ENCODE peak calls at places on chromosomes 4 and X, in six cellular contexts. U, Z, S, L, K and A are unnamed samples.

GRCh38 chr4:130896920-130897319 is 1801.0 kb downstream of the C4orf33 start:
- DNase-seq in U (no peak), Z (no peak), S (no peak), L (no peak), K (no peak), A (no peak)

GRCh38 chr4:59571805-59572430 is 1628.2 kb upstream of the ADGRL3 start:
- DNase-seq in U (no peak), Z (no peak), S (no peak), L (no peak), K (no peak), A (no peak)

GRCh38 chrX:85627363-85627762 is 247.9 kb upstream of the POF1B start:
- DNase-seq in U (no peak), Z (peak; percentile 6), S (no peak), L (no peak), K (no peak), A (no peak)

GRCh38 chrX:49163555-49164419 is 1.2 kb downstream of the MAGIX start:
- DNase-seq in U (peak; percentile 72), Z (peak; percentile 90), S (peak; percentile 89), L (peak; percentile 63), K (peak; percentile 92), A (peak; percentile 40)

GRCh38 chrX:87425618-87426017 is 92.0 kb upstream of the KLHL4 start:
- DNase-seq in U (no peak), Z (no peak), S (no peak), L (no peak), K (no peak), A (no peak)

GRCh38 chr4:4582653-4583052 is 40.8 kb upstream of the STX18 start:
- DNase-seq in U (no peak), Z (no peak), S (no peak), L (no peak), K (no peak), A (no peak)

GRCh38 chr4:6200011-6200921 is at the start of gene JAKMIP1:
- DNase-seq in U (peak; percentile 55), Z (peak; percentile 99), S (peak; percentile 88), L (no peak), K (peak; percentile 83), A (peak; percentile 15)

GRCh38 chr4:17347445-17347844 is 164.4 kb downstream of the QDPR start:
- DNase-seq in U (peak; percentile 3), Z (peak; percentile 46), S (peak; percentile 53), L (peak; percentile 16), K (peak; percentile 23), A (no peak)

GRCh38 chr4:61723492-61723891 is 523.4 kb downstream of the ADGRL3 start:
- DNase-seq in U (no peak), Z (no peak), S (no peak), L (no peak), K (no peak), A (no peak)

GRCh38 chr4:89939994-89940393 is 45.3 kb downstream of the MMRN1 start:
- DNase-seq in U (no peak), Z (no peak), S (peak; percentile 12), L (no peak), K (no peak), A (peak; percentile 78)

GRCh38 chr4:153486281-153487151 is 20.4 kb downstream of the TMEM131L start:
- DNase-seq in U (peak; percentile 37), Z (no peak), S (peak; percentile 74), L (peak; percentile 74), K (no peak), A (peak; percentile 98)

GRCh38 chrX:66030505-66031317 is 9.2 kb downstream of the VSIG4 start:
- DNase-seq in U (no peak), Z (peak; percentile 7), S (peak; percentile 30), L (peak; percentile 10), K (peak; percentile 50), A (no peak)

GRCh38 chr4:2763511-2763967 is 7.4 kb upstream of the TNIP2 start:
- DNase-seq in U (no peak), Z (peak; percentile 22), S (no peak), L (no peak), K (no peak), A (no peak)

GRCh38 chr4:165684177-165684870 is 188.7 kb upstream of the TLL1 start:
- DNase-seq in U (no peak), Z (no peak), S (no peak), L (no peak), K (no peak), A (no peak)

GRCh38 chrX:116490091-116490490 is 27.3 kb upstream of the CT83 start:
- DNase-seq in U (no peak), Z (peak; percentile 1), S (no peak), L (no peak), K (no peak), A (no peak)

GRCh38 chr4:160326110-160326509 is 1223.2 kb downstream of the RAPGEF2 start:
- DNase-seq in U (no peak), Z (no peak), S (no peak), L (no peak), K (no peak), A (no peak)

GRCh38 chr4:183960912-183961569 is 55.9 kb downstream of the STOX2 start:
- DNase-seq in U (no peak), Z (no peak), S (no peak), L (no peak), K (no peak), A (peak; percentile 75)

GRCh38 chr4:159105761-159106243 is 2.9 kb downstream of the RAPGEF2 start:
- DNase-seq in U (no peak), Z (no peak), S (no peak), L (no peak), K (no peak), A (no peak)

GRCh38 chr4:78735697-78736096 is 40.5 kb upstream of the BMP2K start:
- DNase-seq in U (no peak), Z (no peak), S (no peak), L (no peak), K (no peak), A (no peak)

GRCh38 chr4:152454398-152455011 is 81.4 kb downstream of the FBXW7 start:
- DNase-seq in U (peak; percentile 10), Z (peak; percentile 51), S (peak; percentile 17), L (no peak), K (no peak), A (peak; percentile 23)

GRCh38 chrX:508163-508562 is 121.5 kb upstream of the PPP2R3B start:
- DNase-seq in U (no peak), Z (no peak), S (no peak), L (no peak), K (no peak), A (no peak)

GRCh38 chrX:71616672-71617529 is 1.4 kb downstream of the CXCR3 start:
- DNase-seq in U (no peak), Z (peak; percentile 32), S (no peak), L (no peak), K (peak; percentile 78), A (no peak)

GRCh38 chr4:85603437-85604336 is 128.7 kb downstream of the ARHGAP24 start:
- DNase-seq in U (no peak), Z (peak; percentile 43), S (no peak), L (no peak), K (no peak), A (no peak)

GRCh38 chr4:22389240-22389871 is 126.5 kb downstream of the ADGRA3 start:
- DNase-seq in U (peak; percentile 7), Z (peak; percentile 35), S (peak; percentile 83), L (peak; percentile 48), K (peak; percentile 45), A (peak; percentile 42)

GRCh38 chr4:88001871-88002270 is 5.6 kb upstream of the PKD2 start:
- DNase-seq in U (no peak), Z (no peak), S (no peak), L (no peak), K (no peak), A (no peak)

GRCh38 chr4:95129708-95130343 is 372.1 kb downstream of the BMPR1B start:
- DNase-seq in U (peak; percentile 43), Z (no peak), S (peak; percentile 81), L (peak; percentile 73), K (peak; percentile 29), A (no peak)

DNA sequence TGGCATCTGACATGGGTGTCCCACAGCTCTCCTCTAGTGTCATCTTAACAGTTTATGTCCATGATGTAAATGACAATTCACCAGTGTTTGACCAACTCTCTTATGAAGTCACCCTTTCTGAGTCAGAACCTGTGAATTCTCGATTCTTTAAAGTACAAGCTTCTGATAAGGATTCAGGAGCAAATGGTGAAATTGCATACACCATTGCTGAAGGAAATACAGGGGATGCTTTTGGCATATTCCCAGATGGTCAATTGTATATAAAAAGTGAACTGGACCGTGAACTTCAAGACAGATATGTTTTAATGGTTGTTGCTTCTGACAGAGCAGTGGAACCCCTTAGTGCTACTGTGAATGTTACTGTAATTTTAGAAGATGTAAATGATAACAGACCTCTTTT is 4.6 kb downstream of the FAT4 start:
- DNase-seq in U (no peak), Z (no peak), S (no peak), L (no peak), K (no peak), A (no peak)
- H3K4me3 ChIP-seq in U (no peak overlapping the region), Z (peak overlapping the region; percentile 12), S (peak overlapping the region; percentile 12), L (no peak overlapping the region), K (no peak overlapping the region), A (no peak overlapping the region)

DNA sequence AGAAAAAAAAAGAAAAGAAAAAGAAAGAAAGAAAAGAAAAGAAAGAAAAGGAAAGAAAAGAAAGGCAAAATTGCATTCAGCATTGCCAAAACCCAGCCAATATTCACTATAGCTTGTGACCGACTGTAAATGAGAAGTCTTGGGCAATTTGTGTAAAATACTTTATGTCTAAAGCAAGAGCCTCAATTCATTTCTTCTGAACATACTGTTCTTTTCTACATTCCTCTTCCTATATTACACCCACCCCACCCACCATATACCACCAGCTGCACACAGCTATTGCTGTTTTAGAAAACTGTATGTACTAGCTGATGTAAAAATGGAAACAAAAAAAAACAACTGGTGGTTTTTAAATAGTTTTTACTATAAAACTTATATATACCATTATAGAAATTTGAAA is 156.9 kb upstream of the TTC29 start:
- DNase-seq in U (no peak), Z (no peak), S (no peak), L (no peak), K (no peak), A (no peak)
- H3K4me3 ChIP-seq in U (no peak overlapping the region), Z (no peak overlapping the region), S (no peak overlapping the region), L (no peak overlapping the region), K (no peak overlapping the region), A (no peak overlapping the region)

GRCh38 chr4:68148795-68149685 is 19.4 kb upstream of the TMPRSS11F start:
- DNase-seq in U (no peak), Z (no peak), S (no peak), L (no peak), K (no peak), A (no peak)
- H3K4me3 ChIP-seq in U (no peak overlapping the region), Z (no peak overlapping the region), S (no peak overlapping the region), L (no peak overlapping the region), K (no peak overlapping the region), A (no peak overlapping the region)

GRCh38 chrX:101639583-101639982 is 20.1 kb downstream of the ARMCX2 start:
- DNase-seq in U (no peak), Z (no peak), S (no peak), L (no peak), K (no peak), A (no peak)

GRCh38 chrX:101642086-101642485 is 17.6 kb downstream of the ARMCX2 start:
- DNase-seq in U (no peak), Z (no peak), S (no peak), L (no peak), K (no peak), A (no peak)
- H3K4me3 ChIP-seq in U (no peak overlapping the region), Z (no peak overlapping the region), S (no peak overlapping the region), L (no peak overlapping the region), K (no peak overlapping the region), A (no peak overlapping the region)

GRCh38 chrX:73965833-73966232 is 338.1 kb upstream of the ZCCHC13 start:
- DNase-seq in U (no peak), Z (no peak), S (no peak), L (no peak), K (no peak), A (no peak)
- H3K4me3 ChIP-seq in U (no peak overlapping the region), Z (no peak overlapping the region), S (no peak overlapping the region), L (no peak overlapping the region), K (no peak overlapping the region), A (no peak overlapping the region)